ENCODE peak calls at places on chromosome X, in nine cellular contexts. J, G, Q, B, I, V, W, O and X are unnamed samples.
A peak's percentile ranks its signal among the peaks of the same experiment; 100 is the strongest.

GRCh38 chrX:85504381-85504780 is 124.9 kb upstream of the POF1B start:
- DNase-seq in J (no peak), G (no peak), Q (no peak), B (no peak), I (no peak), V (no peak), W (no peak), O (no peak), X (no peak)

GRCh38 chrX:140933874-140934655 is 68.3 kb upstream of the SPANXB1 start:
- DNase-seq in J (no peak), G (no peak), Q (no peak), B (no peak), I (no peak), V (no peak), W (no peak), O (no peak), X (no peak)

GRCh38 chrX:16869393-16870094 is 618 bp downstream of the RBBP7 start:
- DNase-seq in J (peak; percentile 24), G (peak; percentile 54), Q (no peak), B (no peak), I (peak; percentile 60), V (peak; percentile 47), W (peak; percentile 20), O (no peak), X (peak; percentile 5)

GRCh38 chrX:44748014-44748413 is 95.8 kb upstream of the DUSP21 start:
- DNase-seq in J (no peak), G (no peak), Q (no peak), B (peak; percentile 40), I (peak; percentile 68), V (no peak), W (no peak), O (peak; percentile 1), X (peak; percentile 7)

GRCh38 chrX:101485212-101486064 is at the start of gene ARMCX4:
- DNase-seq in J (peak; percentile 77), G (no peak), Q (peak; percentile 34), B (peak; percentile 74), I (peak; percentile 60), V (peak; percentile 41), W (peak; percentile 29), O (peak; percentile 40), X (peak; percentile 55)

GRCh38 chrX:147912093-147912801 is 528 bp downstream of the FMR1 start:
- DNase-seq in J (peak; percentile 45), G (peak; percentile 35), Q (peak; percentile 30), B (peak; percentile 46), I (peak; percentile 45), V (peak; percentile 32), W (peak; percentile 28), O (peak; percentile 50), X (peak; percentile 32)

GRCh38 chrX:12412561-12412960 is 274.3 kb downstream of the FRMPD4 start:
- DNase-seq in J (no peak), G (no peak), Q (no peak), B (peak; percentile 23), I (no peak), V (no peak), W (no peak), O (peak; percentile 43), X (peak; percentile 14)

GRCh38 chrX:83906921-83907320 is 46.0 kb downstream of the CYLC1 start:
- DNase-seq in J (no peak), G (no peak), Q (no peak), B (no peak), I (no peak), V (no peak), W (no peak), O (no peak), X (no peak)

GRCh38 chrX:40581333-40581910 is 652 bp downstream of the ATP6AP2 start:
- DNase-seq in J (no peak), G (peak; percentile 11), Q (no peak), B (peak; percentile 4), I (peak; percentile 14), V (no peak), W (no peak), O (peak; percentile 68), X (peak; percentile 3)

GRCh38 chrX:71103110-71103983 is 3.2 kb downstream of the CXorf65 start:
- DNase-seq in J (no peak), G (no peak), Q (no peak), B (no peak), I (no peak), V (peak; percentile 56), W (no peak), O (no peak), X (no peak)

GRCh38 chrX:139554991-139555675 is 24.6 kb downstream of the F9 start:
- DNase-seq in J (no peak), G (no peak), Q (no peak), B (no peak), I (no peak), V (no peak), W (no peak), O (no peak), X (no peak)

GRCh38 chrX:119694601-119695534 is 1.9 kb upstream of the SEPTIN6 start:
- DNase-seq in J (no peak), G (no peak), Q (no peak), B (no peak), I (peak; percentile 20), V (no peak), W (no peak), O (no peak), X (no peak)

GRCh38 chrX:56783450-56783831 is 54.4 kb downstream of the NBDY start:
- DNase-seq in J (no peak), G (peak; percentile 73), Q (peak; percentile 75), B (no peak), I (peak; percentile 80), V (no peak), W (no peak), O (no peak), X (peak; percentile 34)

GRCh38 chrX:670596-670995 is 40.0 kb downstream of the SHOX start:
- DNase-seq in J (no peak), G (no peak), Q (no peak), B (no peak), I (no peak), V (no peak), W (no peak), O (no peak), X (no peak)

GRCh38 chrX:10163031-10163430 is 6.3 kb downstream of the CLCN4 start:
- DNase-seq in J (no peak), G (no peak), Q (no peak), B (no peak), I (no peak), V (no peak), W (no peak), O (no peak), X (no peak)

GRCh38 chrX:107758231-107758766 is 17.3 kb downstream of the TSC22D3 start:
- DNase-seq in J (no peak), G (no peak), Q (no peak), B (no peak), I (no peak), V (no peak), W (no peak), O (no peak), X (no peak)

GRCh38 chrX:19382500-19383145 is 38.9 kb downstream of the PDHA1 start:
- DNase-seq in J (peak; percentile 27), G (peak; percentile 55), Q (no peak), B (peak; percentile 8), I (peak; percentile 71), V (peak; percentile 49), W (no peak), O (peak; percentile 46), X (peak; percentile 11)